ENCODE peak calls at places on chromosomes 5 and 9, in four cellular contexts. One of them, this sample, is unnamed.
A peak's percentile ranks its signal among the peaks of the same experiment; 100 is the strongest.

GRCh38 chr5:172129174-172129764 is 58.8 kb downstream of the STK10 start:
- DNase-seq in naive thymus-derived CD4-positive, alpha-beta T cell: no peak
- DNase-seq in right lobe of liver: no peak
- DNase-seq in fibroblast of pulmonary artery: no peak
- DNase-seq in this sample: peak; percentile 52

GRCh38 chr9:105047652-105048031 is 119.7 kb upstream of the ABCA1 start:
- DNase-seq in naive thymus-derived CD4-positive, alpha-beta T cell: no peak
- DNase-seq in right lobe of liver: no peak
- DNase-seq in fibroblast of pulmonary artery: no peak
- DNase-seq in this sample: no peak

GRCh38 chr5:122311888-122312669 is at the start of gene SNCAIP:
- DNase-seq in naive thymus-derived CD4-positive, alpha-beta T cell: no peak
- DNase-seq in right lobe of liver: peak; percentile 55
- DNase-seq in fibroblast of pulmonary artery: peak; percentile 36
- DNase-seq in this sample: peak; percentile 67

GRCh38 chr9:79731483-79731882 is 159.7 kb downstream of the TLE4 start:
- DNase-seq in naive thymus-derived CD4-positive, alpha-beta T cell: no peak
- DNase-seq in right lobe of liver: no peak
- DNase-seq in fibroblast of pulmonary artery: peak; percentile 2
- DNase-seq in this sample: no peak

GRCh38 chr9:9003184-9003583 is 1203.6 kb upstream of the DMAC1 start:
- DNase-seq in naive thymus-derived CD4-positive, alpha-beta T cell: no peak
- DNase-seq in right lobe of liver: no peak
- DNase-seq in fibroblast of pulmonary artery: peak; percentile 1
- DNase-seq in this sample: no peak

GRCh38 chr5:23466401-23466886 is 41.0 kb upstream of the PRDM9 start:
- DNase-seq in naive thymus-derived CD4-positive, alpha-beta T cell: no peak
- DNase-seq in right lobe of liver: no peak
- DNase-seq in fibroblast of pulmonary artery: peak; percentile 91
- DNase-seq in this sample: no peak

GRCh38 chr5:78698218-78698751 is 49.7 kb upstream of the LHFPL2 start:
- DNase-seq in naive thymus-derived CD4-positive, alpha-beta T cell: no peak
- DNase-seq in right lobe of liver: no peak
- DNase-seq in fibroblast of pulmonary artery: peak; percentile 79
- DNase-seq in this sample: no peak

GRCh38 chr5:113002423-113002822 is 25.8 kb downstream of the DCP2 start:
- DNase-seq in naive thymus-derived CD4-positive, alpha-beta T cell: no peak
- DNase-seq in right lobe of liver: no peak
- DNase-seq in fibroblast of pulmonary artery: no peak
- DNase-seq in this sample: no peak

GRCh38 chr5:139402561-139403158 is 1.2 kb downstream of the SPATA24 start:
- DNase-seq in naive thymus-derived CD4-positive, alpha-beta T cell: no peak
- DNase-seq in right lobe of liver: no peak
- DNase-seq in fibroblast of pulmonary artery: peak; percentile 27
- DNase-seq in this sample: no peak

GRCh38 chr9:95028855-95029219 is 288.7 kb downstream of the FANCC start:
- DNase-seq in naive thymus-derived CD4-positive, alpha-beta T cell: no peak
- DNase-seq in right lobe of liver: no peak
- DNase-seq in fibroblast of pulmonary artery: no peak
- DNase-seq in this sample: no peak

GRCh38 chr9:133874061-133874638 is 118.0 kb downstream of the VAV2 start:
- DNase-seq in naive thymus-derived CD4-positive, alpha-beta T cell: no peak
- DNase-seq in right lobe of liver: no peak
- DNase-seq in fibroblast of pulmonary artery: peak; percentile 60
- DNase-seq in this sample: no peak

GRCh38 chr5:134611515-134611914 is 21.1 kb downstream of the SAR1B start:
- DNase-seq in naive thymus-derived CD4-positive, alpha-beta T cell: no peak
- DNase-seq in right lobe of liver: no peak
- DNase-seq in fibroblast of pulmonary artery: no peak
- DNase-seq in this sample: no peak

GRCh38 chr5:84779206-84779605 is 394.5 kb upstream of the EDIL3 start:
- DNase-seq in naive thymus-derived CD4-positive, alpha-beta T cell: no peak
- DNase-seq in right lobe of liver: no peak
- DNase-seq in fibroblast of pulmonary artery: no peak
- DNase-seq in this sample: no peak

GRCh38 chr5:142360051-142360498 is 35.3 kb upstream of the SPRY4 start:
- DNase-seq in naive thymus-derived CD4-positive, alpha-beta T cell: no peak
- DNase-seq in right lobe of liver: no peak
- DNase-seq in fibroblast of pulmonary artery: no peak
- DNase-seq in this sample: peak; percentile 19

GRCh38 chr5:90548069-90548593 is 10.5 kb upstream of the ADGRV1 start:
- DNase-seq in naive thymus-derived CD4-positive, alpha-beta T cell: no peak
- DNase-seq in right lobe of liver: no peak
- DNase-seq in fibroblast of pulmonary artery: no peak
- DNase-seq in this sample: no peak

GRCh38 chr9:104876587-104876986 is 51.4 kb downstream of the ABCA1 start:
- DNase-seq in naive thymus-derived CD4-positive, alpha-beta T cell: no peak
- DNase-seq in right lobe of liver: no peak
- DNase-seq in fibroblast of pulmonary artery: no peak
- DNase-seq in this sample: no peak

GRCh38 chr5:158435161-158435616 is 576.2 kb upstream of the CLINT1 start:
- DNase-seq in naive thymus-derived CD4-positive, alpha-beta T cell: peak; percentile 19
- DNase-seq in right lobe of liver: no peak
- DNase-seq in fibroblast of pulmonary artery: no peak
- DNase-seq in this sample: no peak

GRCh38 chr5:13957032-13957645 is 12.7 kb upstream of the DNAH5 start:
- DNase-seq in naive thymus-derived CD4-positive, alpha-beta T cell: no peak
- DNase-seq in right lobe of liver: no peak
- DNase-seq in fibroblast of pulmonary artery: peak; percentile 67
- DNase-seq in this sample: no peak

GRCh38 chr5:154190652-154191304 is at the start of gene GALNT10:
- DNase-seq in naive thymus-derived CD4-positive, alpha-beta T cell: peak; percentile 47
- DNase-seq in right lobe of liver: peak; percentile 78
- DNase-seq in fibroblast of pulmonary artery: peak; percentile 72
- DNase-seq in this sample: no peak

GRCh38 chr5:139698461-139699146 is 50.5 kb downstream of the CXXC5 start:
- DNase-seq in naive thymus-derived CD4-positive, alpha-beta T cell: no peak
- DNase-seq in right lobe of liver: no peak
- DNase-seq in fibroblast of pulmonary artery: peak; percentile 71
- DNase-seq in this sample: peak; percentile 90

GRCh38 chr5:143199843-143200242 is 203.6 kb downstream of the NR3C1 start:
- DNase-seq in naive thymus-derived CD4-positive, alpha-beta T cell: no peak
- DNase-seq in right lobe of liver: no peak
- DNase-seq in fibroblast of pulmonary artery: no peak
- DNase-seq in this sample: no peak